ENCODE peak calls at places on chromosomes 5 and 9, in seven cellular contexts. One of them, this sample, is unnamed.

GRCh38 chr5:15446552-15446951 is 53.4 kb upstream of the FBXL7 start:
- DNase-seq in AG09319: no peak
- DNase-seq in lung: no peak
- DNase-seq in IMR-90: peak; percentile 33
- DNase-seq in upper lobe of left lung: no peak
- DNase-seq in tibial artery: no peak
- DNase-seq in heart right ventricle: no peak
- DNase-seq in this sample: no peak

GRCh38 chr5:149563461-149563860 is 12.2 kb upstream of the CSNK1A1 start:
- DNase-seq in IMR-90: peak; percentile 64
- DNase-seq in AG09319: no peak
- DNase-seq in heart right ventricle: no peak
- DNase-seq in tibial artery: no peak
- DNase-seq in lung: no peak
- DNase-seq in upper lobe of left lung: no peak
- DNase-seq in this sample: no peak

GRCh38 chr5:157549283-157549629 is 26.3 kb downstream of the ADAM19 start:
- DNase-seq in upper lobe of left lung: no peak
- DNase-seq in lung: no peak
- DNase-seq in heart right ventricle: no peak
- DNase-seq in tibial artery: no peak
- DNase-seq in AG09319: no peak
- DNase-seq in IMR-90: peak; percentile 45
- DNase-seq in this sample: no peak

GRCh38 chr5:57383093-57383861 is 99.3 kb downstream of the ACTBL2 start:
- DNase-seq in upper lobe of left lung: no peak
- DNase-seq in IMR-90: peak; percentile 99
- DNase-seq in tibial artery: no peak
- DNase-seq in lung: no peak
- DNase-seq in AG09319: peak; percentile 69
- DNase-seq in heart right ventricle: peak; percentile 5
- DNase-seq in this sample: peak; percentile 92

GRCh38 chr5:40775085-40775845 is 19.5 kb upstream of the TTC33 start:
- DNase-seq in heart right ventricle: no peak
- DNase-seq in tibial artery: no peak
- DNase-seq in upper lobe of left lung: no peak
- DNase-seq in IMR-90: no peak
- DNase-seq in lung: no peak
- DNase-seq in AG09319: no peak
- DNase-seq in this sample: no peak

GRCh38 chr9:137087409-137087925 is 682 bp downstream of the MAN1B1 start:
- DNase-seq in IMR-90: no peak
- DNase-seq in lung: no peak
- DNase-seq in upper lobe of left lung: no peak
- DNase-seq in tibial artery: no peak
- DNase-seq in AG09319: no peak
- DNase-seq in heart right ventricle: no peak
- DNase-seq in this sample: no peak

GRCh38 chr5:133130387-133131118 is 78.7 kb downstream of the HSPA4 start:
- DNase-seq in upper lobe of left lung: no peak
- DNase-seq in lung: no peak
- DNase-seq in IMR-90: no peak
- DNase-seq in heart right ventricle: no peak
- DNase-seq in AG09319: no peak
- DNase-seq in tibial artery: no peak
- DNase-seq in this sample: peak; percentile 64

GRCh38 chr9:7115606-7116005 is 357.8 kb downstream of the KDM4C start:
- DNase-seq in lung: no peak
- DNase-seq in AG09319: no peak
- DNase-seq in heart right ventricle: no peak
- DNase-seq in tibial artery: no peak
- DNase-seq in IMR-90: no peak
- DNase-seq in upper lobe of left lung: no peak
- DNase-seq in this sample: no peak

GRCh38 chr5:82335807-82336206 is 57.7 kb upstream of the RPS23 start:
- DNase-seq in heart right ventricle: no peak
- DNase-seq in upper lobe of left lung: no peak
- DNase-seq in IMR-90: peak; percentile 69
- DNase-seq in AG09319: no peak
- DNase-seq in tibial artery: peak; percentile 57
- DNase-seq in lung: no peak
- DNase-seq in this sample: no peak

GRCh38 chr5:14406554-14406849 is 175.1 kb upstream of the OTULINL start:
- DNase-seq in IMR-90: peak; percentile 97
- DNase-seq in upper lobe of left lung: no peak
- DNase-seq in heart right ventricle: no peak
- DNase-seq in lung: no peak
- DNase-seq in AG09319: no peak
- DNase-seq in tibial artery: no peak
- DNase-seq in this sample: peak; percentile 87

GRCh38 chr5:146005264-146005663 is 68.9 kb downstream of the SH3RF2 start:
- DNase-seq in IMR-90: no peak
- DNase-seq in heart right ventricle: no peak
- DNase-seq in lung: no peak
- DNase-seq in upper lobe of left lung: no peak
- DNase-seq in AG09319: no peak
- DNase-seq in tibial artery: no peak
- DNase-seq in this sample: no peak

GRCh38 chr5:109882546-109882945 is 192.8 kb downstream of the MAN2A1 start:
- DNase-seq in IMR-90: no peak
- DNase-seq in AG09319: no peak
- DNase-seq in lung: no peak
- DNase-seq in upper lobe of left lung: no peak
- DNase-seq in tibial artery: no peak
- DNase-seq in heart right ventricle: no peak
- DNase-seq in this sample: no peak

GRCh38 chr5:64612349-64612961 is 77.8 kb upstream of the SHISAL2B start:
- DNase-seq in heart right ventricle: peak; percentile 54
- DNase-seq in IMR-90: peak; percentile 64
- DNase-seq in lung: no peak
- DNase-seq in upper lobe of left lung: peak; percentile 28
- DNase-seq in AG09319: no peak
- DNase-seq in tibial artery: peak; percentile 40
- DNase-seq in this sample: peak; percentile 65

GRCh38 chr5:87949665-87950640 is 318.7 kb downstream of the TMEM161B start:
- DNase-seq in lung: no peak
- DNase-seq in tibial artery: no peak
- DNase-seq in AG09319: no peak
- DNase-seq in heart right ventricle: no peak
- DNase-seq in IMR-90: no peak
- DNase-seq in upper lobe of left lung: no peak
- DNase-seq in this sample: no peak

GRCh38 chr5:107413754-107414153 is 257.0 kb downstream of the EFNA5 start:
- DNase-seq in tibial artery: no peak
- DNase-seq in lung: no peak
- DNase-seq in upper lobe of left lung: no peak
- DNase-seq in heart right ventricle: no peak
- DNase-seq in AG09319: no peak
- DNase-seq in IMR-90: no peak
- DNase-seq in this sample: no peak

GRCh38 chr9:35079041-35079425 is 709 bp downstream of the FANCG start:
- DNase-seq in tibial artery: no peak
- DNase-seq in IMR-90: no peak
- DNase-seq in AG09319: no peak
- DNase-seq in lung: no peak
- DNase-seq in upper lobe of left lung: no peak
- DNase-seq in heart right ventricle: no peak
- DNase-seq in this sample: no peak

GRCh38 chr5:168877132-168877895 is 298.1 kb upstream of the PANK3 start:
- DNase-seq in upper lobe of left lung: no peak
- DNase-seq in lung: no peak
- DNase-seq in AG09319: no peak
- DNase-seq in IMR-90: no peak
- DNase-seq in tibial artery: no peak
- DNase-seq in heart right ventricle: no peak
- DNase-seq in this sample: no peak

GRCh38 chr5:73796164-73797141 is 170.5 kb downstream of the ARHGEF28 start:
- DNase-seq in AG09319: peak; percentile 72
- DNase-seq in lung: no peak
- DNase-seq in tibial artery: peak; percentile 32
- DNase-seq in heart right ventricle: peak; percentile 44
- DNase-seq in IMR-90: peak; percentile 98
- DNase-seq in upper lobe of left lung: peak; percentile 56
- DNase-seq in this sample: peak; percentile 78

GRCh38 chr5:36692791-36693763 is 86.7 kb downstream of the SLC1A3 start:
- DNase-seq in AG09319: peak; percentile 35
- DNase-seq in tibial artery: peak; percentile 80
- DNase-seq in lung: peak; percentile 68
- DNase-seq in IMR-90: peak; percentile 53
- DNase-seq in upper lobe of left lung: peak; percentile 84
- DNase-seq in heart right ventricle: peak; percentile 77
- DNase-seq in this sample: peak; percentile 81

GRCh38 chr5:36694351-36694750 is 87.9 kb downstream of the SLC1A3 start:
- DNase-seq in lung: no peak
- DNase-seq in tibial artery: no peak
- DNase-seq in upper lobe of left lung: no peak
- DNase-seq in heart right ventricle: no peak
- DNase-seq in IMR-90: peak; percentile 8
- DNase-seq in AG09319: no peak
- DNase-seq in this sample: no peak

GRCh38 chr5:36691993-36692392 is 85.6 kb downstream of the SLC1A3 start:
- DNase-seq in tibial artery: no peak
- DNase-seq in IMR-90: peak; percentile 5
- DNase-seq in AG09319: no peak
- DNase-seq in upper lobe of left lung: no peak
- DNase-seq in lung: no peak
- DNase-seq in heart right ventricle: no peak
- DNase-seq in this sample: no peak

GRCh38 chr5:36698031-36698430 is 91.6 kb downstream of the SLC1A3 start:
- DNase-seq in IMR-90: no peak
- DNase-seq in lung: no peak
- DNase-seq in heart right ventricle: no peak
- DNase-seq in upper lobe of left lung: no peak
- DNase-seq in tibial artery: no peak
- DNase-seq in AG09319: no peak
- DNase-seq in this sample: no peak

DNA sequence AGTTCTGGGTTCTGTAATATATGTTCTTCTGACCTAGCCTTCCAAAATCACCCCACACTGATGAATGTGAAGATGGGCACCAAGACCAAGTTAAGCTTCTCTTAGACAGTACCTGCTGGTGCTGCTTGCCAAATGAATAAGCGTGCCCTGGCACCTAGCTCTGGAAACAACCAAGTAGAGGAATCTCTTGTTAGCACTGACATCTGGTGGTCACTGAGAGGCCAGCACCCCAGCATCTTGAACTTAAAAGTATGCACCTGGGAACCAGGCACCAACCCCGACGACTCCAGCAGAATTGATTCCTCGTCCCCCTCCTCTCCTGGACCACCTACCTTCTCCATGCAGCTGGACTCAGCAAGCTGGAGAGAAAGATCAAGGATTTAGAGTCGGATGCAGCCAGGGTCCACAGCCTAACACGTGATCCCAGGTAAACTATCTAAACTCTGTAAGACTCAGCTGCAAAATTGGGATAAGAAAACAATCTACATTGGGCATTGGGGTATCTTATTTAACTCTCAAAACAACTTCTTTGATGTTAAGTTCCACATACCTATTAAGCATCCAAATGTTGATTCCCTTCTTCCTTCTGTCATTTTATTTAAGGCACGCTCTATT is 89.8 kb downstream of the SLC1A3 start:
- DNase-seq in upper lobe of left lung: peak; percentile 58
- DNase-seq in lung: peak; percentile 47
- DNase-seq in AG09319: no peak
- DNase-seq in IMR-90: peak; percentile 61
- DNase-seq in heart right ventricle: peak; percentile 42
- DNase-seq in tibial artery: peak; percentile 40
- DNase-seq in this sample: peak; percentile 76
- TF ChIP-seq CTCF in upper lobe of left lung: peak; percentile 33
- TF ChIP-seq CTCF in lung: no peak
- TF ChIP-seq CTCF in AG09319: peak; percentile 77
- TF ChIP-seq CTCF in IMR-90: peak; percentile 70
- TF ChIP-seq CTCF in heart right ventricle: peak; percentile 27
- TF ChIP-seq CTCF in tibial artery: peak; percentile 45
- TF ChIP-seq CTCF in this sample: peak; percentile 94

GRCh38 chr5:67379761-67380160 is 183.2 kb upstream of the CD180 start:
- DNase-seq in AG09319: no peak
- DNase-seq in heart right ventricle: no peak
- DNase-seq in lung: no peak
- DNase-seq in upper lobe of left lung: no peak
- DNase-seq in tibial artery: no peak
- DNase-seq in IMR-90: no peak
- DNase-seq in this sample: no peak

GRCh38 chr5:67383451-67383850 is 186.9 kb upstream of the CD180 start:
- DNase-seq in IMR-90: no peak
- DNase-seq in heart right ventricle: no peak
- DNase-seq in upper lobe of left lung: no peak
- DNase-seq in AG09319: no peak
- DNase-seq in tibial artery: no peak
- DNase-seq in lung: no peak
- DNase-seq in this sample: no peak

GRCh38 chr5:67377651-67378050 is 181.1 kb upstream of the CD180 start:
- DNase-seq in lung: no peak
- DNase-seq in heart right ventricle: no peak
- DNase-seq in AG09319: no peak
- DNase-seq in tibial artery: no peak
- DNase-seq in upper lobe of left lung: no peak
- DNase-seq in IMR-90: no peak
- DNase-seq in this sample: no peak

GRCh38 chr5:67381240-67381875 is 184.8 kb upstream of the CD180 start:
- DNase-seq in upper lobe of left lung: no peak
- DNase-seq in heart right ventricle: no peak
- DNase-seq in lung: no peak
- DNase-seq in AG09319: no peak
- DNase-seq in IMR-90: no peak
- DNase-seq in tibial artery: no peak
- DNase-seq in this sample: no peak

DNA sequence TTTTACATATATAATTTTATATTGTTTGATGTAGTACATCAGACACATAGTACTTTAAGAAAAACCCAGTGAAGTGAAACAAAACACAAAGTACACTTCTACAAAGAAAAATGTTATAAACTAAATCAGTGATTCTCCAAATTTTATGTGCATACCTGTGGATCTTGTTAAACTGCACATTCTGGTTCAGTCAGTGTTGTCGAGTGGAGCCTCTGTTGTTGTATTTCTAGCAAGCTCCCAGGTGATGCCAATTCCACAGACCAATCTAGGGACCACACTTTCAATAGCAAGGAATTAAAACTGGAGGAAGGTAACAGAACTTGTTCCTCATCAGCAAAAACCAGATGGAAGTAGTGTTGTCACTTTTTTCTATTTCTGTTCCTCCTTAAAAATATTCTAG is 183.8 kb upstream of the CD180 start:
- DNase-seq in IMR-90: no peak
- DNase-seq in tibial artery: no peak
- DNase-seq in heart right ventricle: no peak
- DNase-seq in upper lobe of left lung: no peak
- DNase-seq in AG09319: no peak
- DNase-seq in lung: no peak
- DNase-seq in this sample: no peak
- TF ChIP-seq CTCF in IMR-90: no peak
- TF ChIP-seq CTCF in tibial artery: no peak
- TF ChIP-seq CTCF in heart right ventricle: no peak
- TF ChIP-seq CTCF in upper lobe of left lung: no peak
- TF ChIP-seq CTCF in AG09319: no peak
- TF ChIP-seq CTCF in lung: no peak
- TF ChIP-seq CTCF in this sample: no peak

GRCh38 chr9:122381206-122381950 is 10.6 kb downstream of the PTGS1 start:
- DNase-seq in tibial artery: no peak
- DNase-seq in heart right ventricle: no peak
- DNase-seq in IMR-90: no peak
- DNase-seq in AG09319: no peak
- DNase-seq in lung: no peak
- DNase-seq in upper lobe of left lung: no peak
- DNase-seq in this sample: no peak
- TF ChIP-seq CTCF in tibial artery: no peak
- TF ChIP-seq CTCF in heart right ventricle: no peak
- TF ChIP-seq CTCF in IMR-90: no peak
- TF ChIP-seq CTCF in AG09319: no peak
- TF ChIP-seq CTCF in lung: no peak
- TF ChIP-seq CTCF in upper lobe of left lung: no peak
- TF ChIP-seq CTCF in this sample: no peak

GRCh38 chr9:92790542-92791527 is 26.2 kb upstream of the BICD2 start:
- DNase-seq in AG09319: peak; percentile 30
- DNase-seq in lung: peak; percentile 76
- DNase-seq in upper lobe of left lung: peak; percentile 78
- DNase-seq in tibial artery: peak; percentile 83
- DNase-seq in heart right ventricle: peak; percentile 79
- DNase-seq in IMR-90: peak; percentile 75
- DNase-seq in this sample: peak; percentile 92
- TF ChIP-seq CTCF in AG09319: peak; percentile 81
- TF ChIP-seq CTCF in lung: peak; percentile 94
- TF ChIP-seq CTCF in upper lobe of left lung: peak; percentile 84
- TF ChIP-seq CTCF in tibial artery: peak; percentile 77
- TF ChIP-seq CTCF in heart right ventricle: peak; percentile 72
- TF ChIP-seq CTCF in IMR-90: peak; percentile 94
- TF ChIP-seq CTCF in this sample: peak; percentile 96

This sample was measured in RWPE1.